ENCODE peak calls at places on chromosome 13, in six cellular contexts. L is stimulated activated CD8-positive, alpha-beta memory T cell treated with anti-CD3 and anti-CD28 coated beads, Interleukin-4, amount 100 ng/mL, for 1 hour; F is ecto neural progenitor cell; A is activated naive CD8-positive, alpha-beta T cell treated with anti-CD3 and anti-CD28 coated beads for 36 hours; P is T-helper 1 cell; Y is ovary. T is an unnamed sample.

GRCh38 chr13:51479199-51479523 is 26.3 kb upstream of the INTS6 start:
- DNase-seq in Y (no peak), F (no peak), A (no peak), L (no peak), P (no peak), T (no peak)

GRCh38 chr13:30918662-30919405 is 12.8 kb downstream of the MEDAG start:
- DNase-seq in F (no peak), A (no peak), Y (no peak), P (no peak), L (no peak), T (no peak)

GRCh38 chr13:79585033-79585432 is 104.1 kb downstream of the NDFIP2 start:
- DNase-seq in F (no peak), A (no peak), P (no peak), L (no peak), Y (no peak), T (no peak)

GRCh38 chr13:72137782-72138181 is 270.8 kb upstream of the DACH1 start:
- DNase-seq in Y (no peak), P (no peak), L (no peak), F (no peak), A (no peak), T (no peak)

GRCh38 chr13:78100481-78100880 is 181.8 kb upstream of the EDNRB start:
- DNase-seq in P (no peak), A (no peak), Y (no peak), L (no peak), F (no peak), T (no peak)

GRCh38 chr13:109622006-109622405 is 164.4 kb downstream of the IRS2 start:
- DNase-seq in A (no peak), Y (no peak), L (no peak), F (no peak), P (no peak), T (no peak)

GRCh38 chr13:113065406-113066141 is 40.0 kb upstream of the F7 start:
- DNase-seq in P (no peak), L (no peak), F (no peak), A (no peak), Y (no peak), T (no peak)

GRCh38 chr13:98492335-98493034 is 84.4 kb downstream of the STK24 start:
- DNase-seq in Y (no peak), L (no peak), F (no peak), P (no peak), A (no peak), T (no peak)

GRCh38 chr13:110663491-110663890 is 42.4 kb downstream of the CARS2 start:
- DNase-seq in F (no peak), P (no peak), L (no peak), A (no peak), Y (no peak), T (no peak)

GRCh38 chr13:98228661-98229349 is 51.7 kb upstream of the RNF113B start:
- DNase-seq in L (no peak), F (no peak), Y (no peak), P (no peak), A (no peak), T (no peak)

GRCh38 chr13:63636231-63636993 is 2220.8 kb upstream of the PCDH20 start:
- DNase-seq in A (no peak), F (no peak), P (no peak), L (no peak), Y (no peak), T (no peak)

GRCh38 chr13:80131204-80131603 is 209.7 kb downstream of the SPRY2 start:
- DNase-seq in A (no peak), L (no peak), Y (peak), P (no peak), F (peak), T (no peak)

GRCh38 chr13:109844396-109844795 is 58.0 kb upstream of the IRS2 start:
- DNase-seq in Y (no peak), P (no peak), L (no peak), A (no peak), F (no peak), T (no peak)

GRCh38 chr13:113625965-113626661 is 31.9 kb downstream of the ATP4B start:
- DNase-seq in A (no peak), Y (no peak), P (no peak), L (no peak), F (no peak), T (no peak)

GRCh38 chr13:40963927-40964326 is 55.2 kb downstream of the ELF1 start:
- DNase-seq in P (no peak), Y (no peak), L (no peak), F (no peak), A (no peak), T (no peak)

GRCh38 chr13:53368948-53369347 is 340.3 kb downstream of the OLFM4 start:
- DNase-seq in F (no peak), Y (no peak), L (no peak), A (no peak), P (no peak), T (no peak)

GRCh38 chr13:95553614-95554385 is 1.3 kb downstream of the CLDN10 start:
- DNase-seq in Y (no peak), L (no peak), A (no peak), P (no peak), F (peak), T (no peak)

GRCh38 chr13:109297628-109298027 is 488.8 kb downstream of the IRS2 start:
- DNase-seq in F (no peak), Y (no peak), L (no peak), P (no peak), A (no peak), T (no peak)

GRCh38 chr13:112446347-112446861 is 70.2 kb downstream of the SPACA7 start:
- DNase-seq in A (no peak), Y (no peak), F (peak), L (no peak), P (no peak), T (no peak)

GRCh38 chr13:101035119-101035620 is 360.6 kb upstream of the TMTC4 start:
- DNase-seq in P (no peak), Y (no peak), A (no peak), F (no peak), L (no peak), T (no peak)

GRCh38 chr13:38783992-38784875 is 97.4 kb downstream of the FREM2 start:
- DNase-seq in F (no peak), P (no peak), A (no peak), Y (no peak), L (no peak), T (no peak)

GRCh38 chr13:98451676-98452105 is 125.2 kb downstream of the STK24 start:
- DNase-seq in L (no peak), F (no peak), P (no peak), Y (peak), A (no peak), T (no peak)

GRCh38 chr13:98816406-98816805 is 63.9 kb upstream of the SLC15A1 start:
- DNase-seq in A (no peak), L (no peak), P (no peak), Y (no peak), F (no peak), T (no peak)

GRCh38 chr13:47025791-47026419 is 129.1 kb upstream of the HTR2A start:
- DNase-seq in F (no peak), A (no peak), L (no peak), Y (no peak), P (no peak), T (no peak)

GRCh38 chr13:68347220-68347619 is 1117.1 kb upstream of the PCDH9 start:
- DNase-seq in L (no peak), Y (no peak), A (no peak), F (no peak), P (no peak), T (no peak)

GRCh38 chr13:64723735-64724134 is 2506.4 kb downstream of the PCDH9 start:
- DNase-seq in A (no peak), Y (no peak), L (no peak), F (no peak), P (no peak), T (no peak)

GRCh38 chr13:51047434-51048165 is 63.5 kb downstream of the C13orf42 start:
- DNase-seq in L (no peak), A (no peak), P (no peak), Y (no peak), F (no peak), T (no peak)

GRCh38 chr13:105721056-105721455 is 814.4 kb downstream of the EFNB2 start:
- DNase-seq in P (no peak), L (no peak), A (no peak), Y (no peak), F (no peak), T (no peak)